ENCODE peak calls at places on chromosome 12, in ten cellular contexts. Z is GM12878, T is fibroblast of mammary gland, X is fibroblast of villous mesenchyme, D is ascending aorta, F is mucosa of descending colon, Y is HL-60, U is SK-N-SH, H is brain microvascular endothelial cell, K is fibroblast of the aortic adventitia. Q is an unnamed sample.

GRCh38 chr12:76030378-76031080 is 1.0 kb downstream of the PHLDA1 start:
- DNase-seq in Z (no peak), T (peak), X (peak), D (no peak), F (peak), Y (peak), U (peak), H (peak), K (peak), Q (no peak)

GRCh38 chr12:28958553-28959195 is 190.4 kb upstream of the FAR2 start:
- DNase-seq in Z (no peak), T (peak), X (no peak), D (no peak), F (no peak), Y (no peak), U (no peak), H (peak), K (peak), Q (no peak)

GRCh38 chr12:93243689-93244513 is 133.8 kb upstream of the NUDT4 start:
- DNase-seq in Z (peak), T (peak), X (peak), D (no peak), F (no peak), Y (peak), U (peak), H (no peak), K (peak), Q (no peak)

GRCh38 chr12:91211869-91212268 is 29.3 kb upstream of the DCN start:
- DNase-seq in Z (no peak), T (no peak), X (no peak), D (no peak), F (no peak), Y (no peak), U (no peak), H (no peak), K (peak), Q (no peak)

GRCh38 chr12:120230326-120230973 is 29.5 kb upstream of the RPLP0 start:
- DNase-seq in Z (no peak), T (peak), X (peak), D (no peak), F (no peak), Y (no peak), U (peak), H (peak), K (peak), Q (peak)

GRCh38 chr12:81797100-81797499 is 38.0 kb upstream of the PPFIA2 start:
- DNase-seq in Z (no peak), T (peak), X (peak), D (no peak), F (no peak), Y (no peak), U (peak), H (no peak), K (peak), Q (no peak)

GRCh38 chr12:108386704-108387360 is 47.7 kb upstream of the CMKLR1 start:
- DNase-seq in Z (no peak), T (peak), X (no peak), D (no peak), F (no peak), Y (no peak), U (peak), H (no peak), K (no peak), Q (no peak)

GRCh38 chr12:26056335-26056734 is 68.5 kb downstream of the BHLHE41 start:
- DNase-seq in Z (no peak), T (peak), X (no peak), D (no peak), F (no peak), Y (no peak), U (no peak), H (peak), K (peak), Q (no peak)

GRCh38 chr12:113075137-113075683 is 18.7 kb downstream of the DTX1 start:
- DNase-seq in Z (peak), T (no peak), X (no peak), D (no peak), F (no peak), Y (no peak), U (no peak), H (no peak), K (no peak), Q (no peak)

GRCh38 chr12:53267309-53268008 is 640 bp upstream of the ESPL1 start:
- DNase-seq in Z (no peak), T (no peak), X (no peak), D (no peak), F (no peak), Y (peak), U (no peak), H (no peak), K (no peak), Q (no peak)

GRCh38 chr12:570237-570925 is 92.9 kb downstream of the NINJ2 start:
- DNase-seq in Z (no peak), T (peak), X (peak), D (no peak), F (peak), Y (no peak), U (peak), H (peak), K (peak), Q (no peak)

GRCh38 chr12:7877421-7877820 is 4.7 kb upstream of the SLC2A14 start:
- DNase-seq in Z (no peak), T (no peak), X (peak), D (no peak), F (no peak), Y (no peak), U (no peak), H (no peak), K (no peak), Q (no peak)

GRCh38 chr12:109721276-109721675 is 7.7 kb downstream of the FAM222A start:
- DNase-seq in Z (no peak), T (no peak), X (no peak), D (no peak), F (no peak), Y (no peak), U (no peak), H (no peak), K (no peak), Q (no peak)

GRCh38 chr12:108313609-108314331 is 25.3 kb downstream of the CMKLR1 start:
- DNase-seq in Z (no peak), T (no peak), X (no peak), D (no peak), F (peak), Y (peak), U (peak), H (no peak), K (no peak), Q (no peak)

GRCh38 chr12:79558924-79559469 is 131.8 kb downstream of the PAWR start:
- DNase-seq in Z (no peak), T (no peak), X (no peak), D (no peak), F (no peak), Y (no peak), U (no peak), H (no peak), K (no peak), Q (no peak)

GRCh38 chr12:121005346-121005815 is 10.9 kb downstream of the C12orf43 start:
- DNase-seq in Z (no peak), T (peak), X (peak), D (no peak), F (peak), Y (peak), U (peak), H (peak), K (peak), Q (no peak)

GRCh38 chr12:13187399-13187798 is 9.1 kb upstream of the EMP1 start:
- DNase-seq in Z (no peak), T (peak), X (peak), D (no peak), F (no peak), Y (no peak), U (no peak), H (peak), K (peak), Q (no peak)

GRCh38 chr12:49961111-49961922 is at the start of gene AQP5:
- DNase-seq in Z (no peak), T (no peak), X (no peak), D (no peak), F (no peak), Y (no peak), U (peak), H (no peak), K (no peak), Q (no peak)

GRCh38 chr12:114439833-114440449 is 34.0 kb upstream of the TBX5 start:
- DNase-seq in Z (no peak), T (no peak), X (no peak), D (no peak), F (no peak), Y (no peak), U (no peak), H (no peak), K (no peak), Q (no peak)

GRCh38 chr12:120399531-120399930 is 30.6 kb upstream of the MSI1 start:
- DNase-seq in Z (peak), T (peak), X (peak), D (no peak), F (no peak), Y (no peak), U (no peak), H (peak), K (peak), Q (peak)

GRCh38 chr12:25482637-25483036 is 70.4 kb downstream of the LMNTD1 start:
- DNase-seq in Z (no peak), T (peak), X (peak), D (no peak), F (no peak), Y (no peak), U (peak), H (no peak), K (no peak), Q (no peak)

GRCh38 chr12:86660488-86661171 is 404.4 kb upstream of the MGAT4C start:
- DNase-seq in Z (no peak), T (peak), X (peak), D (no peak), F (no peak), Y (no peak), U (no peak), H (peak), K (peak), Q (peak)

GRCh38 chr12:114936148-114937099 is 252.4 kb upstream of the TBX3 start:
- DNase-seq in Z (no peak), T (peak), X (no peak), D (no peak), F (no peak), Y (no peak), U (no peak), H (peak), K (peak), Q (no peak)

GRCh38 chr12:105921872-105922669 is 216.7 kb downstream of the NUAK1 start:
- DNase-seq in Z (no peak), T (peak), X (no peak), D (no peak), F (no peak), Y (no peak), U (no peak), H (peak), K (peak), Q (no peak)

GRCh38 chr12:93638095-93638494 is 39.1 kb upstream of the CRADD start:
- DNase-seq in Z (no peak), T (peak), X (peak), D (no peak), F (no peak), Y (no peak), U (no peak), H (no peak), K (peak), Q (no peak)

GRCh38 chr12:43662736-43663135 is 95.9 kb downstream of the PUS7L start:
- DNase-seq in Z (no peak), T (no peak), X (no peak), D (no peak), F (no peak), Y (no peak), U (no peak), H (no peak), K (no peak), Q (no peak)

GRCh38 chr12:20451759-20452158 is 83.4 kb downstream of the PDE3A start:
- DNase-seq in Z (no peak), T (peak), X (peak), D (no peak), F (no peak), Y (no peak), U (no peak), H (peak), K (no peak), Q (peak)

GRCh38 chr12:16349132-16349463 is 1.7 kb downstream of the MGST1 start:
- DNase-seq in Z (no peak), T (peak), X (peak), D (no peak), F (no peak), Y (peak), U (no peak), H (peak), K (peak), Q (peak)

GRCh38 chr12:93098077-93098476 is 169.0 kb upstream of the EEA1 start:
- DNase-seq in Z (peak), T (peak), X (peak), D (peak), F (no peak), Y (peak), U (no peak), H (peak), K (peak), Q (no peak)

GRCh38 chr12:124480469-124481256 is 86.7 kb downstream of the NCOR2 start:
- DNase-seq in Z (peak), T (peak), X (peak), D (no peak), F (peak), Y (no peak), U (peak), H (peak), K (peak), Q (no peak)

GRCh38 chr12:64180951-64181350 is 41.1 kb downstream of the KICS2 start:
- DNase-seq in Z (no peak), T (peak), X (peak), D (no peak), F (no peak), Y (no peak), U (no peak), H (peak), K (peak), Q (no peak)

GRCh38 chr12:80792861-80793260 is 76.1 kb downstream of the MYF5 start:
- DNase-seq in Z (no peak), T (peak), X (no peak), D (no peak), F (no peak), Y (no peak), U (no peak), H (no peak), K (no peak), Q (no peak)

GRCh38 chr12:49887091-49887490 is 16.6 kb downstream of the FAIM2 start:
- DNase-seq in Z (no peak), T (no peak), X (no peak), D (no peak), F (no peak), Y (no peak), U (no peak), H (no peak), K (no peak), Q (no peak)

DNA sequence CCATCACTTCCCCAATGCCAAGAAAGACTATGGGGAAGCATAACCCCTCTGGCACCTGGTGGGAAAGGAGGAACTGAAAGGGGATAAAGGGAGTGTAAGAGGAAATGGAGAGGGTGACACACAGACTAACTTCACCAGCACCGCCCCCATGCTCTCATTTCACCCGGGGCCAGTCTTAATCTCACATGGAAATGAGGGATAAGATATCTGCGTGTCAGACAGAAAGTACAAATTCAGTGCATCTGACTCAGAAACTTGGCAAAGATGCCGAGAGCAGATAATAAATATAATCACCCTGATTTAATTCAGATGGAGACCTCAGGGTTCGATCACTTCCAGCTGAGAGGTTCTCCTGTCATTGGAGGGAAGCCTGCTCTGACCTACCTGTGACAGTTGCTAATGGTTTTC is 191.6 kb downstream of the DUSP6 start:
- DNase-seq in Z (no peak), T (peak), X (peak), D (no peak), F (peak), Y (peak), U (peak), H (peak), K (peak), Q (no peak)
- H3K4me3 ChIP-seq in Z (no peak), T (no peak), X (no peak), D (no peak), F (no peak), Y (no peak), U (no peak), H (no peak), K (no peak), Q (no peak)

GRCh38 chr12:69676257-69677012 is 22.7 kb downstream of the BEST3 start:
- DNase-seq in Z (no peak), T (no peak), X (no peak), D (no peak), F (no peak), Y (no peak), U (no peak), H (no peak), K (no peak), Q (no peak)
- TF ChIP-seq CTCF in Z (peak), T (peak), X (peak), D (no peak), F (no peak), Y (no peak), U (peak), H (peak), K (no peak), Q (no peak)

DNA sequence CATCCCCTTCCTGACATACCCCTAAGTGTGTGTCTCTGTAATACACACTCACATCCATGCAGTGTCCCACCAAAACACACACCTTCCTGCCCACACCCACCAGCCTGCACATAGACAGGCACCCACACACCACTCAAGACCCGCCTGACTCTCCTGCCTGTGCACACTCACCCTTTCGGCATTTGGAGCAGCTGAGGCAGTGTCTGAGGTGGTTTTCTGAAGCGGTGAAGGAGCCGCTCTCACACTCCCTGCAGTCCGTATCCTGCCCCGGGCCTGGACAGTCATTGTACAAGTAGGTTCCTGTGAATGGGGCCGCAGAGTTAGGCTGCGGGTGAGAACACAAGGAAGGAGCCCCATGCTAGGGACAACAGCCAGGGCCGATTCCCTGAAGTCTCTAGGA is 8.3 kb downstream of the TNFRSF1A start:
- DNase-seq in Z (no peak), T (peak), X (peak), D (no peak), F (no peak), Y (no peak), U (no peak), H (peak), K (peak), Q (peak)
- H3K4me3 ChIP-seq in Z (no peak), T (no peak), X (no peak), D (no peak), F (no peak), Y (no peak), U (no peak), H (no peak), K (no peak), Q (no peak)

DNA sequence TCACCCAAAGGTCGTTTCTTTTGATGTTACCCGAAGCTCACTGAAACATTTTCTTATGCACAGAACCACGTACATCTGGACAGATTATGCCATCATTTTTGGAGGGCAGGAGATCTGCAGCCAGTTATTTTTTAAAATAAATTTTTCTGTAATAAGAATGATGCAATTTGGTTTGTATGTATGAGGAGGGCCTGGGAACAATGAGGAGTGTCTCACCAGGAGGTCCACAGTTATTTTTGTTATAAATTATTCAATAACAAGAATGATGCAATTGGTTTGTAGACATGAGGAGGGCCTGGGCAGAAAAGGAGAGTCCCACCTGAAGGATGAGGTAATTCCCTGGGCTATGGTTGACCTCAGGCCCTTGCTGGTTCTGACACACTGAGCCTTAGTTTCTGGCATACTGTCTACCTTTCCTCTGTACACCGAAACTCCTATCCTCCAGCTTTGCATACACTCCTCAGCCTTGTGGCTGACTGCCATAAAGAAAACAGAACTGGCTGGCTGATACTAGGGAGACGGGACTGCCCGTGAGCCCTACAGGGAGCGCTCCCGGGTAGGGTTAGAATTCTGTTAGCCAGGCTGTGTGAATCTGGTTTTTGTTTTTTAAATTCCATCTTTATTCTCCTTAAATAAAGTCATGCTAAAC is 9.0 kb upstream of the DCD start:
- DNase-seq in Z (no peak), T (no peak), X (no peak), D (no peak), F (no peak), Y (no peak), U (no peak), H (no peak), K (no peak), Q (no peak)
- TF ChIP-seq CTCF in Z (no peak), T (no peak), X (no peak), D (no peak), F (no peak), Y (no peak), U (no peak), H (no peak), K (no peak), Q (no peak)

DNA sequence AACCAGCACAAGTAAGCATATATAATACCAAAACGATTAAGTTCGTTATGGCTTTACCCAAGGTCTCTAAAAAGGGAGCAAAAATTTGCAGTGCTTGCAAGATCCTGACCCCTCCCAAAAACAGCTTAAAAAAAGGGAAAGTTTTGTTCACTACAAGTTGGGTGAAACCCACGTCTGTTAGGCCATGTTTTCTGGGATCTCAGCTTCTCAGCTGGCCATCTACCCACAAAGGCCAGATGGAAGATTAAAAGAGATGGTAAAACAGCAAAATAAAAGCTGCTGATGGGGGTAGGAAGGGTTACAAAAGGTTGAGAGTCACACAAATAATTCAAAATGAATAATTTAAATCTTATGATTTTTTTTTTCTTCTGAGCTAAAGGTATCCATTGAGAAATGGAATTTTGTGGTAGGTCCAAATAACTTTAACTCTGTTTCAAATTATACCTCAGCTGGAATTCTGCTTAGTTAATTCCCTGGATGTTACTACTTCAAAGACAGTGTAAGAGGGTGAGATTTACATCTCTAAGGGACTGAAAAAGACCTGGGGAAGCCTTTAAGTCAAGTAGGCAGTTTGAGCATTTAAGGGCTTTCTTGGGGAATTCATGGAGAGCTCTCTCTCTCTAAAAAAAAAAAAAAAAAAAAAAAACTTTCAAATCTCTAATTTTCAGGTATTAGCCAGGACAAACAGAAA is 185.6 kb upstream of the NAV3 start:
- DNase-seq in Z (no peak), T (no peak), X (no peak), D (no peak), F (no peak), Y (no peak), U (no peak), H (no peak), K (no peak), Q (no peak)
- H3K4me3 ChIP-seq in Z (no peak), T (no peak), X (no peak), D (no peak), F (no peak), Y (no peak), U (no peak), H (no peak), K (no peak), Q (no peak)

GRCh38 chr12:122402264-122402663 is 20.2 kb downstream of the CLIP1 start:
- DNase-seq in Z (no peak), T (no peak), X (no peak), D (no peak), F (no peak), Y (no peak), U (no peak), H (no peak), K (no peak), Q (no peak)

GRCh38 chr12:122399592-122400373 is 22.7 kb downstream of the CLIP1 start:
- DNase-seq in Z (no peak), T (peak), X (peak), D (peak), F (no peak), Y (peak), U (peak), H (peak), K (peak), Q (peak)

GRCh38 chr12:122406701-122407154 is 15.7 kb downstream of the CLIP1 start:
- DNase-seq in Z (no peak), T (peak), X (peak), D (no peak), F (no peak), Y (no peak), U (no peak), H (peak), K (peak), Q (no peak)

GRCh38 chr12:122403831-122404230 is 18.6 kb downstream of the CLIP1 start:
- DNase-seq in Z (no peak), T (no peak), X (no peak), D (no peak), F (no peak), Y (no peak), U (no peak), H (no peak), K (no peak), Q (no peak)

GRCh38 chr12:122403115-122403770 is 19.2 kb downstream of the CLIP1 start:
- DNase-seq in Z (no peak), T (no peak), X (no peak), D (no peak), F (no peak), Y (no peak), U (no peak), H (no peak), K (no peak), Q (no peak)
- TF ChIP-seq CTCF in Z (no peak), T (no peak), X (no peak), D (no peak), F (no peak), Y (no peak), U (no peak), H (no peak), K (no peak), Q (no peak)

Q was measured in AG04449.